ENCODE peak calls at places on chromosomes 12 and 14, in six cellular contexts. Q, F, Z, P, K and B are unnamed samples.

GRCh38 chr12:76018111-76018510 is 13.5 kb downstream of the PHLDA1 start:
- DNase-seq in F (no peak), Q (no peak), Z (no peak), K (peak), P (no peak), B (no peak)

GRCh38 chr14:103427485-103428443 is 42.5 kb downstream of the MARK3 start:
- DNase-seq in Q (no peak), F (peak), K (no peak), Z (peak), P (peak), B (no peak)

GRCh38 chr14:103068351-103069073 is 11.2 kb upstream of the CDC42BPB start:
- DNase-seq in P (no peak), F (no peak), K (no peak), Q (no peak), Z (no peak), B (no peak)

GRCh38 chr14:92994131-92994676 is 71.3 kb downstream of the CHGA start:
- DNase-seq in F (no peak), Z (no peak), Q (no peak), P (peak), K (no peak), B (no peak)

GRCh38 chr14:94995551-94995950 is 161.8 kb downstream of the DICER1 start:
- DNase-seq in Q (no peak), P (no peak), Z (no peak), K (no peak), F (no peak), B (no peak)

GRCh38 chr14:59679872-59680271 is 103.3 kb upstream of the CCDC175 start:
- DNase-seq in Z (no peak), P (no peak), F (no peak), K (no peak), Q (no peak), B (no peak)

GRCh38 chr14:95815226-95815690 is 61.4 kb upstream of the TUNAR start:
- DNase-seq in P (no peak), Q (no peak), Z (no peak), K (no peak), F (no peak), B (peak)

GRCh38 chr12:84658877-84659276 is 253.7 kb downstream of the SLC6A15 start:
- DNase-seq in K (no peak), F (no peak), Z (no peak), Q (no peak), P (no peak), B (no peak)

GRCh38 chr14:23439107-23439835 is 3.8 kb upstream of the MYH7 start:
- DNase-seq in F (no peak), P (no peak), K (no peak), Z (no peak), Q (no peak), B (no peak)

GRCh38 chr14:23518716-23519115 is 32.8 kb downstream of the ZFHX2 start:
- DNase-seq in K (no peak), P (no peak), Z (no peak), Q (no peak), F (no peak), B (no peak)

GRCh38 chr12:85036241-85036707 is at the start of the genes LRRIQ1 and TSPAN19:
- DNase-seq in P (peak), F (peak), K (peak), Z (peak), Q (peak), B (peak)

GRCh38 chr14:98466807-98467206 is 805.2 kb downstream of the BCL11B start:
- DNase-seq in P (no peak), K (no peak), Q (no peak), F (no peak), Z (no peak), B (no peak)
- H3K4me3 ChIP-seq in P (no peak), K (no peak), Q (no peak), F (no peak), Z (no peak), B (no peak)

DNA sequence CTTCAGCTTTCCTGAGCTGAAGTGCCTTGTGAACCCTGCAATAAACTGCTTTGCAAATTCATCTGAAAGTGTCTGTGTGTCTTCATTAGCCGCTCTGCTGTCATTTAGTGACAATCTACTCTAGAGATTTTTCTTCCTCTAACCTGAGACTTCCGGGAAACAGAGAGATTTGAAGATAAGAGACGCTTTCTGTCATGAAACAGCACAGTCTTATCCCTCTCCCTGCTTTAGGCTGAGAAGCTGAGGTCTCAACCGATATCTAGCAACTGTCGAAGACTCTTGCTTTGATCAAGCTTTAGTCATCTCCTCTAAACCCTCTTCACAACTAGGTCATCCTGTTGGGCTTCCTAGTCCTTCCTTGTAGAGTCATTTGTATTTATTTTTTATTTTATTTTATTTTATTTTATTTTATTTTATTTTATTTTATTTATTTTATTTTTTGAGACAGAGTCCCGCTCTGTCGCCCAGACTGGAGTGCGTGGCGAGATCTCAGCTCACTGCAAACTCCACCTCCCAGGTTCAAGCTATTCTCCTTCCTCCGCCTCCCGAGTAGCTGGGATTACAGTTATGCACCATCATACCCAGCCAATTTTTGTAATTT is 1.2 kb downstream of the RNASE2 start:
- DNase-seq in P (no peak), Q (no peak), K (no peak), Z (no peak), F (no peak), B (no peak)
- TF ChIP-seq ZNF274 in P (no peak), Q (no peak), K (no peak), Z (no peak), F (no peak), B (no peak)

GRCh38 chr14:74563233-74563585 is 48.8 kb downstream of the LTBP2 start:
- DNase-seq in Z (no peak), Q (no peak), F (no peak), K (no peak), P (no peak), B (no peak)
- H3K4me3 ChIP-seq in Z (no peak), Q (no peak), F (no peak), K (no peak), P (no peak), B (no peak)

GRCh38 chr14:38994721-38995120 is 108.3 kb downstream of the SEC23A start:
- DNase-seq in K (no peak), P (no peak), F (no peak), Z (no peak), Q (no peak), B (no peak)
- TF ChIP-seq ZNF274 in K (no peak), P (no peak), F (no peak), Z (no peak), Q (no peak), B (no peak)

GRCh38 chr14:60710506-60710905 is 13.6 kb downstream of the SIX4 start:
- DNase-seq in Z (no peak), Q (no peak), F (no peak), P (no peak), K (no peak), B (no peak)
- H3K4me3 ChIP-seq in Z (no peak), Q (no peak), F (no peak), P (no peak), K (no peak), B (no peak)

GRCh38 chr14:106318700-106319099 is 792.3 kb downstream of the TMEM121 start:
- DNase-seq in F (no peak), Q (no peak), K (no peak), P (peak), Z (no peak), B (no peak)
- TF ChIP-seq ZNF274 in F (no peak), Q (no peak), K (no peak), P (no peak), Z (no peak), B (no peak)

GRCh38 chr12:8890313-8891084 is 23.8 kb upstream of the PHC1 start:
- DNase-seq in Q (no peak), Z (peak), K (peak), F (no peak), P (peak), B (peak)
- H3K4me3 ChIP-seq in Q (peak), Z (peak), K (no peak), F (peak), P (peak), B (no peak)

DNA sequence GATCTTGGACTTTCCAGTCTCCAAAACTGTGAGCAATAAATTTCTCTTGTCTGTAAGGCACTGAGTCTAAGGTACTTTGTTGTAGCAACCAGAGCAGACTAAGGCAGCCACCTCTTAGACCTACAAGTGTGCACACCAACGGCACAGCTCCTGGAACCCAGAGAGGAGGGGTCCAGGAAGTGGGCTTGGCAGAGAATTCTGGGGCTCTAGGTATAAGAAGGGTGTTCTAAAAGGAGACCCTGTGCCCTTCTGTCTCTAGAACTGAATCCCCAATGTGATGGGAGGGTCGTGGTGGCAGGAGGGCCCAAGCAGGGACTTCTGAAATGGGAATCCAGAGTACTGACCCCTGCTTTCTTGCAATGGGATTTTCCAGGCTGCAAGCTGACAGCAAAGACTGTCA is 13.5 kb upstream of the TFCP2 start:
- DNase-seq in Z (no peak), K (no peak), F (no peak), P (no peak), Q (no peak), B (no peak)
- TF ChIP-seq ZNF274 in Z (no peak), K (no peak), F (no peak), P (no peak), Q (no peak), B (no peak)

GRCh38 chr12:111437816-111438454 is 32.2 kb downstream of the SH2B3 start:
- DNase-seq in F (no peak), Z (no peak), Q (no peak), P (no peak), K (no peak), B (no peak)

GRCh38 chr12:111439657-111440151 is 34.0 kb downstream of the SH2B3 start:
- DNase-seq in F (no peak), Q (no peak), K (no peak), Z (no peak), P (no peak), B (no peak)

GRCh38 chr12:111440152-111440551 is 34.4 kb downstream of the SH2B3 start:
- DNase-seq in Q (no peak), Z (no peak), F (no peak), P (no peak), K (no peak), B (no peak)

GRCh38 chr12:111436811-111437210 is 31.1 kb downstream of the SH2B3 start:
- DNase-seq in Z (no peak), Q (no peak), F (no peak), K (no peak), P (no peak), B (no peak)

DNA sequence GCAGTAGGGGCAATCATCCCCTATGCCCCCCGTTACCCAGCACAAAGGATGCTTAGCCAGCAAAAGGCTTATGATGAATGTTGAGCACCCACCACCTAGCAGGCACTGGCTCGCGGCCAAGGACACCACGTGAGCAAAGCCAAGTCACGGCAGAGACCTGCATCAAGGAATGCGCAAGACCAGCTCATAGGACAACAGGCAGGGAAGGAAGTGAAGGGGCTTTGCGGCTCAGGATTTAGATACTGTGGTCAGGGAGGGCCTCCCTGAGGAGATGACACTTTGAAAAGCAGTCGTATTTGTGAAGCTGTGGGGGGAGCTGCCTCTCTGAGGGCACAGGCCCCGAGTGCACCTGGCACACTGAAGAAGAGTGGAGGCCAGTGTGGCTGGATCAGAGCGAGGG is 32.8 kb downstream of the SH2B3 start:
- DNase-seq in P (no peak), Z (no peak), K (no peak), Q (no peak), F (no peak), B (no peak)
- H3K4me3 ChIP-seq in P (no peak), Z (no peak), K (no peak), Q (no peak), F (no peak), B (no peak)